ENCODE peak calls at places on chromosomes 12 and 14, in six cellular contexts. L, M, N, Z, J and B are unnamed samples.

GRCh38 chr12:109016978-109017377 is 3.9 kb downstream of the SVOP start:
- DNase-seq in L (no peak), M (no peak), N (no peak), Z (no peak), J (no peak), B (no peak)

GRCh38 chr14:46368275-46368674 is 283.3 kb downstream of the RPL10L start:
- DNase-seq in L (no peak), M (no peak), N (no peak), Z (no peak), J (no peak), B (no peak)

GRCh38 chr14:90383731-90384542 is 12.9 kb upstream of the CALM1 start:
- DNase-seq in L (peak), M (peak), N (peak), Z (peak), J (peak), B (peak)

GRCh38 chr14:39431416-39432178 is 636 bp downstream of the FBXO33 start:
- DNase-seq in L (peak), M (no peak), N (peak), Z (peak), J (peak), B (peak)

GRCh38 chr12:131867891-131868675 is 26.3 kb upstream of the ULK1 start:
- DNase-seq in L (no peak), M (no peak), N (no peak), Z (no peak), J (no peak), B (no peak)

GRCh38 chr14:52661314-52661713 is 34.0 kb downstream of the ERO1A start:
- DNase-seq in L (no peak), M (no peak), N (no peak), Z (no peak), J (no peak), B (no peak)

GRCh38 chr12:65168606-65169310 is 625 bp upstream of the LEMD3 start:
- DNase-seq in L (no peak), M (no peak), N (no peak), Z (no peak), J (no peak), B (no peak)

GRCh38 chr14:75697918-75698317 is 36.9 kb downstream of the TTLL5 start:
- DNase-seq in L (no peak), M (no peak), N (no peak), Z (no peak), J (no peak), B (no peak)

GRCh38 chr12:38157274-38157932 is 159.2 kb upstream of the ALG10B start:
- DNase-seq in L (no peak), M (no peak), N (no peak), Z (no peak), J (no peak), B (no peak)

GRCh38 chr12:132250707-132251106 is 78.7 kb downstream of the GALNT9 start:
- DNase-seq in L (no peak), M (no peak), N (no peak), Z (no peak), J (no peak), B (no peak)

GRCh38 chr12:84502907-84503787 is 409.5 kb downstream of the SLC6A15 start:
- DNase-seq in L (no peak), M (no peak), N (no peak), Z (no peak), J (peak), B (peak)

GRCh38 chr12:24418157-24418556 is 468.7 kb upstream of the SOX5 start:
- DNase-seq in L (no peak), M (no peak), N (no peak), Z (no peak), J (peak), B (no peak)

GRCh38 chr14:75833326-75834020 is 148.3 kb downstream of the TGFB3 start:
- DNase-seq in L (no peak), M (no peak), N (no peak), Z (no peak), J (no peak), B (no peak)

GRCh38 chr12:49888461-49889151 is 15.1 kb downstream of the FAIM2 start:
- DNase-seq in L (no peak), M (no peak), N (no peak), Z (no peak), J (no peak), B (no peak)

DNA sequence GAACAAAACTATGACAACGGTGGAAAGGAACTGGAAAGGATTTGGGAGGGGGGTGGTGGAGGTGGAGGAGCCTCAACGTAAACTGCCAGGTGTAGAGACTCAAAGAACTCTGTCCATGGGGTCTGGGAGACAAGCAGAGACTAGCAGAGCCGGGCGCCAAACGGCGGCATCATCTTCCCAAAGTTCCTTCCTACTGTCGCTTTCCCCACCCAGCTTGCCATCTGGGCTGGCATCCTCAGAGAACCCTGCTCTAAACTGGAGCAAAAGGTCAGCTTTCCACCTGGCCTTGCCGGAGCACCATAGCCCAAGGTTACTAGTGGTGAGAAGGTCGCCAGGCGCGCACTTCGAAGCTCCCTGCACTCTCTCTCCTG is 4.0 kb upstream of the IRF2BPL start:
- DNase-seq in L (no peak), M (no peak), N (no peak), Z (no peak), J (no peak), B (no peak)
- H3K4me3 ChIP-seq in L (no peak), M (peak), N (no peak), Z (peak), J (no peak), B (peak)

GRCh38 chr12:87661770-87662402 is 367.3 kb downstream of the C12orf50 start:
- DNase-seq in L (no peak), M (no peak), N (no peak), Z (no peak), J (no peak), B (no peak)
- H3K4me3 ChIP-seq in L (no peak), M (peak), N (no peak), Z (peak), J (peak), B (no peak)

GRCh38 chr14:24401810-24402702 is 3.3 kb downstream of the NYNRIN start:
- DNase-seq in L (no peak), M (no peak), N (no peak), Z (no peak), J (no peak), B (no peak)

GRCh38 chr14:24398298-24398942 is 383 bp upstream of the NYNRIN start:
- DNase-seq in L (no peak), M (no peak), N (no peak), Z (peak), J (no peak), B (no peak)

GRCh38 chr14:24399981-24400718 is 1.3 kb downstream of the NYNRIN start:
- DNase-seq in L (no peak), M (no peak), N (no peak), Z (no peak), J (no peak), B (no peak)

GRCh38 chr14:24397639-24398297 is 1.0 kb upstream of the NYNRIN start:
- DNase-seq in L (no peak), M (no peak), N (no peak), Z (no peak), J (no peak), B (no peak)

GRCh38 chr14:24398943-24399801 is at the start of gene NYNRIN:
- DNase-seq in L (peak), M (no peak), N (no peak), Z (peak), J (peak), B (no peak)
- H3K4me3 ChIP-seq in L (no peak), M (peak), N (peak), Z (peak), J (peak), B (peak)

DNA sequence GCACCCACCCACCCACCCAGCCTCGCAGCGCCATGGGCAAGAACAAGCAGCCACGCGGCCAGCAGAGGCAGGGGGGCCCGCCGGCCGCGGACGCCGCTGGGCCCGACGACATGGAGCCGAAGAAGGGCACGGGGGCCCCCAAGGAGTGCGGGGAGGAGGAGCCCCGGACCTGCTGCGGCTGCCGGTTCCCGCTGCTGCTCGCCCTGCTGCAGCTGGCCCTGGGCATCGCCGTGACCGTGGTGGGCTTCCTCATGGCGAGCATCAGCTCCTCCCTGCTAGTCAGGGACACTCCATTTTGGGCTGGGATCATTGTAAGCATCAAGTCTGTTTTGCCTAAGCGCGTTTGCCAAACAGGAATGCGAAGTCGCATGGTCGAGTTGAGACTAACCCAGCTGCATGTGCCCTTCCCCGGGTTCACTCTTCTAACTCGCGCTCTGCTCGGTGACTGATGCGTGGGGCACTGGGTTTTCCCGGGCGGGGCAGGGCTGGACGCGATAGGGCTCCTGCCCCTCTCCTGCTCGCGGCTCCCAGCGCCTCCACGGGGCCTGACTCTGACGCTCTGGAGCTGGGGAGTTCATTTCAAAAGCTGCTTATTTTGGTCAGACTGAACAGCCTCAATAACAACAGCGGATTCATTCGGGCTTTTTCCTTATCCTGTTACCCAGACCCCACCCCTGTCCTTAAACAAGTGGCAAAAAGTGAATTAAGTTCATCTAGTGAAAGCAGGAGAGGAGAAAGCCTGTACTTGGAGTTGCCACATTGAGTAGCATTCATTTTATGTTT is 459 bp downstream of the SSPN start:
- DNase-seq in L (no peak), M (peak), N (no peak), Z (peak), J (peak), B (peak)
- H3K4me3 ChIP-seq in L (no peak), M (peak), N (peak), Z (peak), J (peak), B (peak)

GRCh38 chr12:1842183-1842904 is 22.0 kb downstream of the LRTM2 start:
- DNase-seq in L (no peak), M (no peak), N (no peak), Z (no peak), J (no peak), B (no peak)

GRCh38 chr12:1840561-1840960 is 20.2 kb downstream of the LRTM2 start:
- DNase-seq in L (no peak), M (no peak), N (no peak), Z (no peak), J (no peak), B (no peak)

GRCh38 chr12:1840981-1841425 is 20.6 kb downstream of the LRTM2 start:
- DNase-seq in L (no peak), M (no peak), N (no peak), Z (no peak), J (no peak), B (no peak)

GRCh38 chr12:1842905-1843640 is 22.7 kb downstream of the LRTM2 start:
- DNase-seq in L (no peak), M (no peak), N (no peak), Z (no peak), J (no peak), B (no peak)

DNA sequence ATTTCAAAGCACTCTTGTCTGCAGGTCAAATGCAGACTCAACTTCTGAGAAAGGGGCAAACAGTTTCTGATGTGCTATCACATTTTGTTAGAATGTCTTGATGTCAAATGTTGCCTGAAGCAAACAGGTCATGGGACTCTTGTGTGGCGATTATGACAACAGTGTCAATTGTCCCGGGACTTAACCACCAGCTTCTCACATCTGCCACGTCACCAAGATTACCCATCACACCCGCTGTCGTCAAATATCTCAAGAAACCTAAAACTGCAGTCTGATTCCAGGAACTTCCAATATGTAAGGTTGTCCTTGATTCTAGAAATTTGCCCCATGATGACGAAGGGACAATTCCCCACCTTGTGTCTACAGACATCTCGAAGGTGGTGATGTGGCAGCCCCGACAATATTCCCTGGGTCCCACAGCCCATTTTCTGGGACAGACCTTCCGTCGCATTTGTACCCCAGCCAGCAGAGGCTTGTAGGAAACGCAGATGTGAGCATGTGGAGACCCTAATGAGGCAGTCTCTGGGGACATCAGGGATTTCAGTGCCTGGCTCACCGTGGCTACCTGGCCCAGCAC is 21.3 kb downstream of the LRTM2 start:
- DNase-seq in L (no peak), M (no peak), N (no peak), Z (no peak), J (no peak), B (no peak)
- H3K4me3 ChIP-seq in L (no peak), M (no peak), N (no peak), Z (no peak), J (no peak), B (no peak)

GRCh38 chr14:61419201-61419600 is 97.8 kb downstream of the PRKCH start:
- DNase-seq in L (no peak), M (no peak), N (no peak), Z (no peak), J (no peak), B (no peak)

GRCh38 chr14:61416587-61416986 is 95.2 kb downstream of the PRKCH start:
- DNase-seq in L (peak), M (no peak), N (no peak), Z (no peak), J (no peak), B (no peak)

GRCh38 chr14:61417141-61417540 is 95.8 kb downstream of the PRKCH start:
- DNase-seq in L (peak), M (no peak), N (no peak), Z (no peak), J (no peak), B (no peak)

GRCh38 chr14:61418749-61419148 is 97.4 kb downstream of the PRKCH start:
- DNase-seq in L (no peak), M (no peak), N (no peak), Z (no peak), J (no peak), B (peak)

DNA sequence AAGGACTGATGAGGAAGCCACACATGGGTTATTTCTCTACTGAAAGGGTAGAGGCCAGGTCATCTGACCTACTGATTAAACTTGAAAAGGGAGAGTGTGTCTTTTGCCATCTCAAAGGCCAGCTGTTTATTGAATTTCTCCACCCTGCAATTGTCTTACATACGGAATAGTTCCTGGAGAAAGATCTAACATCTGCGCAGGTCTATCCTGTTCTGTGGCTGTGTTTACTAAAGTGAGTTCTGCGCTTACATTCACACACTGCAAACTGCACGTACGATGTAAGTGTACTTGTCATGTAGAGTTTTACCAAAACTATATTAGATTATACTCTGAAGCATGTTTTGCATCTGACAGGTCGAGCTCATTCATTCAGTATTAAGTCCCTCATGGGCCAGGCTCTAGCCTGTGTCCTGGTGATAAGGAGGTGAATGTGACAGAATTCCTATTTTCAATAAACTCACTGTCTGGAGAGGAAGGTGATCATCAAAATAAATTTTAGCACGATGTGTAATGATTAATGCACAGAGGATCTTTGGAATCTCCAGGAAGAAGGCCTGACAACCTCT is 96.6 kb downstream of the PRKCH start:
- DNase-seq in L (no peak), M (no peak), N (no peak), Z (no peak), J (no peak), B (no peak)
- H3K4me3 ChIP-seq in L (no peak), M (no peak), N (no peak), Z (no peak), J (no peak), B (no peak)

DNA sequence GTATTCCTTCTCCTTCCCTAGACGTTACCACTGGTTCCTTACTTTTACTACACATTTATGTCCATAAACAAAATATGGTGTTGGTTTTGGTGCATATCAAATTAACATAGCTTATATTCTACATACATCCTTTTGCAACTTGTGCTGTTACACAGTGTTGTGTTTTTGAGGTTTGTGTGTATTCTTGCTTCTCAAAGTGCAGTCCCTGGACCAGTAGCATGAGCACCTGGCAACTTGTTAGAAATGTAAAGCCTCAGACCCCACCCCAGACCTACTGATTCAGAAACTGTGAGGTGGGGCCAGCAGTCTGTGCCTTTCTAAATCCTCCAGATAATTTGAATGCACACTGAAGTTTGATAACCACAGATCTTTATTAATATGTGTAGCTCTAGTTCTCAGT is 65.9 kb downstream of the RNFT2 start:
- DNase-seq in L (no peak), M (no peak), N (no peak), Z (no peak), J (no peak), B (no peak)
- H3K4me3 ChIP-seq in L (no peak), M (no peak), N (no peak), Z (no peak), J (no peak), B (no peak)

GRCh38 chr14:21309956-21310355 is 30.1 kb downstream of the RPGRIP1 start:
- DNase-seq in L (no peak), M (no peak), N (no peak), Z (no peak), J (no peak), B (no peak)

GRCh38 chr14:21308479-21309237 is 28.8 kb downstream of the RPGRIP1 start:
- DNase-seq in L (peak), M (no peak), N (peak), Z (peak), J (peak), B (peak)

GRCh38 chr14:21308132-21308478 is 28.2 kb downstream of the RPGRIP1 start:
- DNase-seq in L (no peak), M (no peak), N (no peak), Z (no peak), J (no peak), B (no peak)

GRCh38 chr14:21307641-21308040 is 27.8 kb downstream of the RPGRIP1 start:
- DNase-seq in L (no peak), M (no peak), N (no peak), Z (no peak), J (no peak), B (no peak)

GRCh38 chr14:21309238-21309636 is 29.4 kb downstream of the RPGRIP1 start:
- DNase-seq in L (no peak), M (no peak), N (no peak), Z (no peak), J (no peak), B (no peak)
- H3K4me3 ChIP-seq in L (no peak), M (peak), N (no peak), Z (peak), J (no peak), B (peak)